ENCODE peak calls at places on chromosomes 6 and 20, in ten cellular contexts. J is PC-3, X is fibroblast of lung, K is endothelial cell of umbilical vein, O is GM12878, C is MM.1S, D is neural progenitor cell, G is astrocyte, W is HCT116, M is GM23338. S is an unnamed sample.

GRCh38 chr6:75472885-75473284 is 20.7 kb downstream of the FILIP1 start:
- DNase-seq in M (no peak), C (no peak), X (no peak), D (no peak), G (no peak), K (no peak), W (no peak), J (no peak), O (no peak), S (no peak)

GRCh38 chr6:23002044-23002619 is 432.8 kb downstream of the HDGFL1 start:
- DNase-seq in G (no peak), K (no peak), O (no peak), D (no peak), X (no peak), J (no peak), W (no peak), M (peak), C (no peak), S (no peak)

GRCh38 chr20:39269031-39269461 is 306.9 kb downstream of the DHX35 start:
- DNase-seq in W (peak), O (no peak), K (no peak), G (no peak), D (peak), J (peak), M (peak), C (peak), X (peak), S (peak)

GRCh38 chr6:155274106-155274505 is 10.3 kb downstream of the CLDN20 start:
- DNase-seq in C (no peak), K (no peak), W (no peak), M (no peak), J (no peak), D (no peak), O (no peak), G (peak), X (peak), S (peak)

GRCh38 chr20:32742322-32743236 is 688 bp downstream of the COMMD7 start:
- DNase-seq in D (peak), J (no peak), K (no peak), C (no peak), W (no peak), O (no peak), G (no peak), M (peak), X (no peak), S (no peak)

GRCh38 chr6:89034586-89035251 is 45.8 kb upstream of the PNRC1 start:
- DNase-seq in D (peak), W (no peak), K (no peak), X (peak), G (peak), M (no peak), O (no peak), J (no peak), C (no peak), S (peak)

GRCh38 chr20:59583428-59584277 is 20.7 kb upstream of the PHACTR3 start:
- DNase-seq in M (no peak), J (no peak), X (no peak), D (no peak), W (no peak), C (no peak), O (no peak), K (no peak), G (no peak), S (peak)

GRCh38 chr20:60715172-60715571 is 536.9 kb upstream of the CDH4 start:
- DNase-seq in J (peak), M (peak), G (no peak), W (no peak), C (no peak), D (peak), K (no peak), X (no peak), O (no peak), S (no peak)

GRCh38 chr6:1604347-1604990 is 5.2 kb upstream of the FOXC1 start:
- DNase-seq in X (peak), J (peak), O (no peak), M (peak), C (peak), K (peak), D (peak), W (no peak), G (no peak), S (peak)

GRCh38 chr20:46130534-46130933 is 12.4 kb downstream of the CD40 start:
- DNase-seq in X (no peak), O (peak), C (no peak), K (no peak), M (no peak), J (no peak), W (no peak), D (no peak), G (no peak), S (no peak)

GRCh38 chr20:24764027-24764797 is 184.9 kb upstream of the CST7 start:
- DNase-seq in C (no peak), G (no peak), K (no peak), X (no peak), M (no peak), O (no peak), J (no peak), W (no peak), D (no peak), S (no peak)

GRCh38 chr6:166523782-166524569 is 62.5 kb downstream of the RAMACL start:
- DNase-seq in C (no peak), M (no peak), G (no peak), D (no peak), O (no peak), W (no peak), X (no peak), J (no peak), K (no peak), S (no peak)

GRCh38 chr6:105872244-105872643 is 213.9 kb upstream of the PRDM1 start:
- DNase-seq in K (no peak), O (no peak), X (no peak), C (no peak), J (no peak), M (no peak), W (no peak), G (no peak), D (no peak), S (no peak)

GRCh38 chr6:15077964-15078363 is 167.9 kb upstream of the JARID2 start:
- DNase-seq in K (no peak), D (peak), G (no peak), W (no peak), J (no peak), M (peak), X (no peak), C (no peak), O (no peak), S (no peak)

GRCh38 chr20:37651932-37652331 is 41.9 kb upstream of the CTNNBL1 start:
- DNase-seq in M (peak), O (no peak), C (peak), D (peak), G (no peak), K (peak), W (peak), J (peak), X (peak), S (no peak)

GRCh38 chr6:45946887-45947286 is 68.8 kb downstream of the CLIC5 start:
- DNase-seq in G (peak), J (no peak), K (no peak), X (peak), D (no peak), O (no peak), M (no peak), C (no peak), W (no peak), S (peak)

GRCh38 chr6:109853951-109854350 is 124.2 kb upstream of the GPR6 start:
- DNase-seq in M (no peak), C (no peak), W (no peak), X (no peak), D (no peak), K (no peak), G (no peak), J (peak), O (no peak), S (no peak)

GRCh38 chr6:34236423-34237315 is at the start of gene HMGA1:
- DNase-seq in G (peak), K (peak), D (peak), M (peak), O (peak), C (peak), X (peak), W (no peak), J (peak), S (peak)

GRCh38 chr6:93784794-93785757 is 365.7 kb upstream of the EPHA7 start:
- DNase-seq in K (peak), W (no peak), M (no peak), C (no peak), X (peak), O (no peak), D (peak), J (peak), G (peak), S (peak)

GRCh38 chr6:127201321-127201720 is 65.3 kb upstream of the RNF146 start:
- DNase-seq in C (no peak), O (no peak), D (no peak), X (peak), K (peak), J (peak), W (no peak), G (peak), M (no peak), S (peak)

GRCh38 chr6:147821266-147821665 is 312.8 kb downstream of the SAMD5 start:
- DNase-seq in O (no peak), W (no peak), X (no peak), G (no peak), J (no peak), K (no peak), D (peak), M (peak), C (no peak), S (no peak)

GRCh38 chr6:38346291-38347079 is 293.2 kb downstream of the BTBD9 start:
- DNase-seq in M (peak), G (peak), W (no peak), C (no peak), O (no peak), X (peak), D (no peak), J (peak), K (peak), S (peak)

DNA sequence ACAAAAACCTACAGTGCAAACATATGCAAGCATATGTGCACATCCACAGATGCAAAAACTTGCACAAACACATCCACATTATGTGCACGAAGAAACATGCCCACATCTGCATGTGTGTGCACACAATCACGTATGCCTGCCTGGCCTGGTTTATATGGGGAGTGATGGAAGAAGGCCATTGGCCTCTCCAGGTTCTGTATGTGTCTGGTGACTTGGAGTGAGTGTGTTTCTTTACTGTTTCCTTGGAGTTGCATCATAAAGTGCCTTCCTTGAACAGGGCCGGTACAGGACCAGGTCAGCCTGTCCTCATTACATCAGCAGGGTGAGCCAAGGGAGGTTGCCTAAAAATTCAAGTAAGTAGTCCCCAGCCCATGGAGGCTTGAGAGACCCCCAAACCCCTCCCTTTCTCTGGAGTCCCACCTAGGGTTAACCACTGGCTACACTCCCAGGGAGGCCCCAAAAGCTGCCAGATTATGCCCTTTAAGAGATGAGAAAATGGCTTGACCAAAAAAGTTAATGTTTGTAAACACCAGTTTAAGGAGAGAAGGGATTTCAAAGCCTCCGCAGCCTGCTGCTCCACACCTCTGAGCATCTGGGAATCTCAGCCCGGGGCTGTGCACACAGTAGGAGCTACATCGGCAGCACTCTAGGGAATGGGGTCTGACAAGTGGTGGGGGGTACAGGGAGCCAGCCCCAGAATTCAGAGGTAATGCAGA is 140.8 kb downstream of the VEGFA start:
- DNase-seq in D (no peak), K (no peak), C (no peak), G (no peak), X (peak), W (peak), J (no peak), M (no peak), O (no peak), S (peak)
- TF ChIP-seq EZH2 in D (no peak), K (no peak), C (no peak), G (no peak), X (no peak), W (no peak), J (no peak), M (no peak), O (no peak), S (no peak)

GRCh38 chr6:151493495-151494234 is at the start of gene CCDC170:
- DNase-seq in D (peak), K (peak), X (no peak), O (no peak), M (peak), G (peak), J (no peak), C (peak), W (no peak), S (peak)

GRCh38 chr6:151490996-151491395 is 2.8 kb upstream of the CCDC170 start:
- DNase-seq in J (no peak), O (no peak), D (no peak), W (no peak), C (no peak), G (no peak), X (no peak), M (no peak), K (no peak), S (no peak)

GRCh38 chr6:151497935-151498726 is 4.3 kb downstream of the CCDC170 start:
- DNase-seq in J (no peak), C (peak), K (no peak), M (peak), O (no peak), D (no peak), W (no peak), X (peak), G (no peak), S (peak)

GRCh38 chr6:151495380-151495779 is 1.6 kb downstream of the CCDC170 start:
- DNase-seq in D (no peak), C (no peak), G (no peak), M (no peak), O (no peak), X (no peak), J (no peak), K (no peak), W (no peak), S (no peak)

DNA sequence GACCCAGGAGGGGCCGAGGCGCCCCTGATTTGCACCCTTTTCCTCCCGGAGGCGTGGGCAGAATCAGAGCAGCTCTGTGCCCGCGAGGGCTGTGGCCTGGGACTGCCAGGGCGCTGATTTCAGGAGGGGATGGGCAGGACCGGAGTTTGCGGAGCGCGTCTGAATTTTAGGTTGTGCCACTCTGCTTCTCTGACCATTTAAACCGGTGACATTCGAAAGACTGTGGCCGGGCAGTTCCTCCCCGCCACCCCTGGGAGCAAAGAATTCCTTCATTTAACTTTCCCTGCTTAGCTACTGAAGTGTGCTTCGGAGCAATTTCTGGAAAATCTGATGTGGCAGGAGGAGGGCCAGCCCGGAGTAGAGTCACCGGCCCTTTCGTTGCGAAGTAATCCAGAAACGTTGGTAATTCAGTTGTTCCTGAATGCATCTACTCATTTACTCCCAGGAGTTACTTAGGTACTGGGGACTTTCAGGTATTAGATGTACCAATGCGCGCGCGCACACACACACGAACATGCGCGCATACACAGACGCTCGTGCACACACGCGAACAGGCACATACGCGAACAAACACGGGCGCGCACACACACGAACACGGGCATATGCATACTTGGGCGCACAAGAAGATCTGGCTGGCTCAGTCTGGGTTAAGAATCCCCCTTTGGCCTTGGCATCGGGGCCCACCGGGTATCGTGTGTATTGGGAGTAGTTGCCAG is 576 bp downstream of the CCDC170 start:
- DNase-seq in M (peak), X (peak), D (peak), C (peak), W (no peak), J (peak), K (peak), O (no peak), G (peak), S (peak)
- TF ChIP-seq EZH2 in M (peak), X (no peak), D (peak), C (no peak), W (no peak), J (no peak), K (no peak), O (no peak), G (no peak), S (no peak)

GRCh38 chr6:26232950-26233607 is 131.9 kb upstream of the BTN3A2 start:
- DNase-seq in J (peak), K (peak), W (no peak), X (peak), G (peak), C (no peak), O (peak), M (peak), D (peak), S (no peak)

GRCh38 chr6:26235240-26235730 is 129.7 kb upstream of the BTN3A2 start:
- DNase-seq in G (no peak), X (peak), D (no peak), C (peak), J (peak), K (no peak), W (no peak), M (no peak), O (no peak), S (no peak)

GRCh38 chr6:26232306-26232949 is 132.6 kb upstream of the BTN3A2 start:
- DNase-seq in D (no peak), C (no peak), K (no peak), G (no peak), O (no peak), M (no peak), X (no peak), J (no peak), W (no peak), S (no peak)

GRCh38 chr6:26233608-26234420 is 131.2 kb upstream of the BTN3A2 start:
- DNase-seq in O (peak), J (peak), C (peak), W (no peak), X (peak), M (peak), D (peak), G (peak), K (peak), S (peak)

GRCh38 chr6:26234421-26235239 is 130.4 kb upstream of the BTN3A2 start:
- DNase-seq in W (no peak), K (peak), O (peak), C (peak), D (peak), M (peak), J (peak), X (peak), G (peak), S (peak)
- TF ChIP-seq EZH2 in W (no peak), K (no peak), O (no peak), C (no peak), D (no peak), M (no peak), J (no peak), X (no peak), G (no peak), S (no peak)

DNA sequence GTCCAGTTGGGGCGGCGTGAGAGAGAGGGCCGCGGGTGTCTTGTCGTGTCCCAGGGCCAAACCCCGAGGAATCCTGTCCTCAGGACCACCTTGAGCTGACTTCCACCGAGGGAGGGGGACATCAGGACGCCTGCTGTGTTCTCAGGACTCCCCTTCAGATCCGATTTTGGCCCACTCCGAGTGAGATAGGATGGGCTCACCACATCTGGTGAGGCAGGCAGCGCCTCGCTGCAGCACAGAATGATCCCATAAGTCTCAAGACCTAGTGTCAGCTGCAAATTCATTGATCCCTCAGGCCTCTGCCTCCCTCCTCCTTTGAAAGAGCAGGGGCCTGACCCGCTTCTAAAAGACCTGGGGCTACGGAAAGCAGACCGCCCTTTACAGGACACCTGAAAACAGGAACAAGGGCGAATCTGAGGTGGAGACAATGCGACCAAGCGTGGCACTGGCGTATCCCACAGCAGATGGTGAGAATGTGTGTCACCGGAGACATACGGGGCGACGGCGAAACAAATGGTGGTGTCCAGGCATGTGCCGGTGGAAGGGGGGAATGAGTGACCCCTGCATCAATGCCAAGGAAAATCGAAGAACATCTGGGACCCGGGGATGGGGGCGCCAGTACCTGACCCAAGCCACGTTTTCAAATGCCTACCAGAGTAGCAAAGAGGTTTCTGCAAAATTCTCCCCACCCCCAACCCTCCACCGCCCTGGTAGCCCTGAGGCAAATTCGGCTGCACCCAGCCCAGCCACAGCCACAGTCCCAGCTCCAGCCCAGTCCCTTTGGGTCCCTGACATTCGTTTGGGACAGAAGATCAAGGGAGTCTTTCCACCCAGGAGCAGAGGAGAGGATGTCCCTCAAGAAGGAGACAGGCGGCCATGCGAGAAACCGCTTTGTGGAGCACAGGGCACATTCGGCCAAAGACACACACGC is 162.1 kb upstream of the ZNF337 start:
- DNase-seq in C (no peak), W (no peak), K (no peak), X (no peak), G (no peak), O (no peak), M (no peak), J (no peak), D (no peak), S (no peak)
- TF ChIP-seq EZH2 in C (no peak), W (no peak), K (no peak), X (no peak), G (no peak), O (no peak), M (no peak), J (no peak), D (no peak), S (no peak)